ENCODE peak calls at places on chromosomes 2 and 18, in ten cellular contexts. N is AG08395; H is K562; V is NCI-H774; I is HS-5; S is cardiac muscle cell; P is stimulated activated CD4-positive, alpha-beta T cell treated with anti-CD3 and anti-CD28 coated beads, Interleukin-1b, Interleukin-23, amount 100 ng/mL, for 24 hours; J is mesothelial cell of epicardium; F is nucleus accumbens; Q is GM12891. C is an unnamed sample.

GRCh38 chr2:240401308-240401707 is 34.2 kb upstream of the GPC1 start:
- DNase-seq in N (no peak), H (no peak), V (no peak), I (no peak), S (no peak), P (no peak), J (no peak), F (no peak), Q (no peak), C (no peak)

GRCh38 chr2:233350708-233351107 is 3.6 kb upstream of the DGKD start:
- DNase-seq in N (peak), H (peak), V (no peak), I (peak), S (peak), P (no peak), J (no peak), F (peak), Q (no peak), C (no peak)

GRCh38 chr18:37385846-37386435 is 179.7 kb downstream of the CELF4 start:
- DNase-seq in N (peak), H (peak), V (peak), I (peak), S (peak), P (no peak), J (no peak), F (no peak), Q (no peak), C (no peak)

GRCh38 chr2:44937688-44938240 is 3.7 kb upstream of the SIX3 start:
- DNase-seq in N (no peak), H (peak), V (peak), I (no peak), S (no peak), P (no peak), J (no peak), F (no peak), Q (no peak), C (peak)

GRCh38 chr2:20356042-20356441 is 5.4 kb upstream of the PUM2 start:
- DNase-seq in N (peak), H (no peak), V (no peak), I (no peak), S (peak), P (no peak), J (no peak), F (no peak), Q (no peak), C (no peak)

GRCh38 chr2:237361194-237361986 is 52.6 kb downstream of the COL6A3 start:
- DNase-seq in N (peak), H (no peak), V (no peak), I (no peak), S (peak), P (no peak), J (no peak), F (no peak), Q (no peak), C (no peak)

GRCh38 chr2:236855866-236856855 is 229.5 kb upstream of the COPS8 start:
- DNase-seq in N (no peak), H (no peak), V (no peak), I (no peak), S (no peak), P (no peak), J (no peak), F (no peak), Q (no peak), C (no peak)

GRCh38 chr2:181124499-181124898 is 144.1 kb downstream of the UBE2E3 start:
- DNase-seq in N (no peak), H (no peak), V (no peak), I (no peak), S (peak), P (no peak), J (no peak), F (no peak), Q (no peak), C (no peak)

GRCh38 chr2:174563530-174564282 is 33.9 kb downstream of the WIPF1 start:
- DNase-seq in N (no peak), H (no peak), V (no peak), I (no peak), S (no peak), P (no peak), J (no peak), F (no peak), Q (no peak), C (no peak)

GRCh38 chr18:3892141-3892540 is 442.2 kb downstream of the TGIF1 start:
- DNase-seq in N (no peak), H (no peak), V (no peak), I (no peak), S (no peak), P (no peak), J (no peak), F (no peak), Q (no peak), C (no peak)

GRCh38 chr2:3611136-3611535 is 16.2 kb downstream of the COLEC11 start:
- DNase-seq in N (no peak), H (no peak), V (no peak), I (no peak), S (no peak), P (no peak), J (no peak), F (no peak), Q (no peak), C (no peak)

GRCh38 chr2:26629346-26629630 is 11.9 kb downstream of the CIB4 start:
- DNase-seq in N (no peak), H (no peak), V (no peak), I (no peak), S (no peak), P (no peak), J (no peak), F (no peak), Q (no peak), C (no peak)

GRCh38 chr2:66674087-66674486 is 239.2 kb downstream of the MEIS1 start:
- DNase-seq in N (no peak), H (no peak), V (no peak), I (no peak), S (no peak), P (no peak), J (no peak), F (no peak), Q (no peak), C (no peak)

GRCh38 chr2:207181526-207182274 is 16.0 kb upstream of the KLF7 start:
- DNase-seq in N (no peak), H (no peak), V (no peak), I (no peak), S (no peak), P (no peak), J (no peak), F (no peak), Q (no peak), C (no peak)

GRCh38 chr2:165453672-165454071 is 15.8 kb upstream of the CSRNP3 start:
- DNase-seq in N (no peak), H (no peak), V (no peak), I (no peak), S (no peak), P (no peak), J (no peak), F (no peak), Q (no peak), C (no peak)

GRCh38 chr2:207993141-207993763 is 32.1 kb downstream of the PLEKHM3 start:
- DNase-seq in N (peak), H (no peak), V (no peak), I (peak), S (no peak), P (no peak), J (no peak), F (no peak), Q (no peak), C (no peak)

GRCh38 chr2:38444247-38444646 is 67.2 kb upstream of the ATL2 start:
- DNase-seq in N (no peak), H (no peak), V (no peak), I (no peak), S (peak), P (no peak), J (no peak), F (no peak), Q (no peak), C (no peak)

GRCh38 chr2:164843346-164843841 is 1.8 kb upstream of the COBLL1 start:
- DNase-seq in N (peak), H (no peak), V (no peak), I (no peak), S (no peak), P (no peak), J (no peak), F (no peak), Q (no peak), C (no peak)

GRCh38 chr2:109079590-109079989 is 49.4 kb upstream of the SH3RF3 start:
- DNase-seq in N (no peak), H (no peak), V (no peak), I (no peak), S (no peak), P (no peak), J (no peak), F (no peak), Q (no peak), C (no peak)

GRCh38 chr2:178860551-178860950 is 53.3 kb upstream of the TTN start:
- DNase-seq in N (no peak), H (no peak), V (no peak), I (no peak), S (peak), P (no peak), J (no peak), F (no peak), Q (no peak), C (no peak)

GRCh38 chr2:26693287-26693849 is 846 bp downstream of the KCNK3 start:
- DNase-seq in N (no peak), H (no peak), V (no peak), I (no peak), S (no peak), P (no peak), J (no peak), F (no peak), Q (no peak), C (no peak)

GRCh38 chr2:143683977-143684376 is 554.8 kb downstream of the ARHGAP15 start:
- DNase-seq in N (no peak), H (no peak), V (no peak), I (no peak), S (no peak), P (no peak), J (no peak), F (no peak), Q (no peak), C (no peak)

GRCh38 chr2:185291035-185291647 is 447.5 kb upstream of the FSIP2 start:
- DNase-seq in N (no peak), H (no peak), V (no peak), I (peak), S (peak), P (peak), J (peak), F (no peak), Q (no peak), C (no peak)

GRCh38 chr2:47201224-47201623 is 46.1 kb upstream of the STPG4 start:
- DNase-seq in N (no peak), H (no peak), V (no peak), I (no peak), S (peak), P (no peak), J (no peak), F (no peak), Q (no peak), C (no peak)

GRCh38 chr2:47043142-47043890 is 111.8 kb downstream of the STPG4 start:
- DNase-seq in N (peak), H (no peak), V (no peak), I (peak), S (peak), P (no peak), J (no peak), F (no peak), Q (no peak), C (peak)

GRCh38 chr2:25341031-25341727 is 546 bp downstream of the DNMT3A start:
- DNase-seq in N (no peak), H (peak), V (peak), I (no peak), S (peak), P (no peak), J (no peak), F (peak), Q (peak), C (no peak)

GRCh38 chr2:24842081-24843050 is 49.1 kb downstream of the CENPO start:
- DNase-seq in N (no peak), H (no peak), V (no peak), I (no peak), S (no peak), P (no peak), J (no peak), F (no peak), Q (no peak), C (peak)

GRCh38 chr2:16221461-16222010 is 281.2 kb downstream of the MYCN start:
- DNase-seq in N (no peak), H (no peak), V (no peak), I (no peak), S (no peak), P (no peak), J (no peak), F (no peak), Q (no peak), C (no peak)

GRCh38 chr2:98479959-98480524 is 35.4 kb downstream of the INPP4A start:
- DNase-seq in N (peak), H (no peak), V (no peak), I (peak), S (peak), P (no peak), J (no peak), F (no peak), Q (no peak), C (no peak)

GRCh38 chr2:172710584-172711024 is 25.0 kb upstream of the RAPGEF4 start:
- DNase-seq in N (peak), H (no peak), V (peak), I (peak), S (peak), P (no peak), J (no peak), F (no peak), Q (peak), C (no peak)

GRCh38 chr2:174704647-174705046 is 59.6 kb downstream of the CHRNA1 start:
- DNase-seq in N (no peak), H (no peak), V (no peak), I (no peak), S (peak), P (no peak), J (no peak), F (no peak), Q (no peak), C (no peak)

GRCh38 chr18:7415081-7415894 is 151.8 kb upstream of the PTPRM start:
- DNase-seq in N (no peak), H (no peak), V (no peak), I (no peak), S (peak), P (no peak), J (no peak), F (no peak), Q (no peak), C (no peak)

GRCh38 chr18:42437646-42438045 is 482.6 kb downstream of the PIK3C3 start:
- DNase-seq in N (no peak), H (no peak), V (no peak), I (no peak), S (peak), P (no peak), J (no peak), F (no peak), Q (no peak), C (no peak)